ENCODE peak calls at places on chromosome 3, in eight cellular contexts. One of them, this sample, is unnamed.

GRCh38 chr3:166663194-166663593 is 716.9 kb downstream of the ZBBX start:
- DNase-seq in NCI-H1092 treated with DMSO at 0.1 percent for 48 hours: no peak
- DNase-seq in ACHN: peak; percentile 7
- DNase-seq in activated naive CD4-positive, alpha-beta T cell treated with Interleukin-2 at 50 U/mL for 16 hours: no peak
- DNase-seq in foreskin fibroblast: no peak
- DNase-seq in WERI-Rb-1: no peak
- DNase-seq in T-helper 2 cell: no peak
- DNase-seq in CD8-positive, alpha-beta T cell: no peak
- DNase-seq in this sample: no peak

GRCh38 chr3:158991146-158991705 is 189.4 kb downstream of the MFSD1 start:
- DNase-seq in NCI-H1092 treated with DMSO at 0.1 percent for 48 hours: no peak
- DNase-seq in ACHN: no peak
- DNase-seq in activated naive CD4-positive, alpha-beta T cell treated with Interleukin-2 at 50 U/mL for 16 hours: no peak
- DNase-seq in foreskin fibroblast: no peak
- DNase-seq in WERI-Rb-1: peak; percentile 21
- DNase-seq in T-helper 2 cell: no peak
- DNase-seq in CD8-positive, alpha-beta T cell: no peak
- DNase-seq in this sample: peak; percentile 70

GRCh38 chr3:189158034-189158433 is 13.7 kb upstream of the TPRG1 start:
- DNase-seq in NCI-H1092 treated with DMSO at 0.1 percent for 48 hours: no peak
- DNase-seq in ACHN: no peak
- DNase-seq in activated naive CD4-positive, alpha-beta T cell treated with Interleukin-2 at 50 U/mL for 16 hours: no peak
- DNase-seq in foreskin fibroblast: no peak
- DNase-seq in WERI-Rb-1: no peak
- DNase-seq in T-helper 2 cell: peak; percentile 74
- DNase-seq in CD8-positive, alpha-beta T cell: no peak
- DNase-seq in this sample: no peak

GRCh38 chr3:59549972-59550371 is 500.1 kb upstream of the CFAP20DC start:
- DNase-seq in NCI-H1092 treated with DMSO at 0.1 percent for 48 hours: no peak
- DNase-seq in ACHN: no peak
- DNase-seq in activated naive CD4-positive, alpha-beta T cell treated with Interleukin-2 at 50 U/mL for 16 hours: no peak
- DNase-seq in foreskin fibroblast: no peak
- DNase-seq in WERI-Rb-1: no peak
- DNase-seq in T-helper 2 cell: no peak
- DNase-seq in CD8-positive, alpha-beta T cell: no peak
- DNase-seq in this sample: no peak

GRCh38 chr3:197356275-197356674 is 57.9 kb upstream of the DLG1 start:
- DNase-seq in NCI-H1092 treated with DMSO at 0.1 percent for 48 hours: no peak
- DNase-seq in ACHN: peak; percentile 54
- DNase-seq in activated naive CD4-positive, alpha-beta T cell treated with Interleukin-2 at 50 U/mL for 16 hours: no peak
- DNase-seq in foreskin fibroblast: no peak
- DNase-seq in WERI-Rb-1: no peak
- DNase-seq in T-helper 2 cell: no peak
- DNase-seq in CD8-positive, alpha-beta T cell: no peak
- DNase-seq in this sample: no peak

GRCh38 chr3:113625724-113626348 is 70.6 kb downstream of the USF3 start:
- DNase-seq in NCI-H1092 treated with DMSO at 0.1 percent for 48 hours: no peak
- DNase-seq in ACHN: no peak
- DNase-seq in activated naive CD4-positive, alpha-beta T cell treated with Interleukin-2 at 50 U/mL for 16 hours: no peak
- DNase-seq in foreskin fibroblast: no peak
- DNase-seq in WERI-Rb-1: no peak
- DNase-seq in T-helper 2 cell: no peak
- DNase-seq in CD8-positive, alpha-beta T cell: no peak
- DNase-seq in this sample: no peak

GRCh38 chr3:197117107-197117506 is 87.5 kb upstream of the MELTF start:
- DNase-seq in NCI-H1092 treated with DMSO at 0.1 percent for 48 hours: no peak
- DNase-seq in ACHN: no peak
- DNase-seq in activated naive CD4-positive, alpha-beta T cell treated with Interleukin-2 at 50 U/mL for 16 hours: no peak
- DNase-seq in foreskin fibroblast: no peak
- DNase-seq in WERI-Rb-1: no peak
- DNase-seq in T-helper 2 cell: peak; percentile 55
- DNase-seq in CD8-positive, alpha-beta T cell: no peak
- DNase-seq in this sample: no peak

GRCh38 chr3:8990266-8991215 is 27.3 kb upstream of the RAD18 start:
- DNase-seq in NCI-H1092 treated with DMSO at 0.1 percent for 48 hours: no peak
- DNase-seq in ACHN: no peak
- DNase-seq in activated naive CD4-positive, alpha-beta T cell treated with Interleukin-2 at 50 U/mL for 16 hours: no peak
- DNase-seq in foreskin fibroblast: peak; percentile 76
- DNase-seq in WERI-Rb-1: peak; percentile 25
- DNase-seq in T-helper 2 cell: no peak
- DNase-seq in CD8-positive, alpha-beta T cell: no peak
- DNase-seq in this sample: no peak

This sample was measured in NCI-H748 treated with DMSO at 0.1 percent for 48 hours.